ENCODE peak calls at places on chromosome 20, in six cellular contexts. H is mesothelial cell of epicardium; M is naive thymus-derived CD8-positive, alpha-beta T cell; T is RKO; G is K562; V is KG1. Y is an unnamed sample.

GRCh38 chr20:64069614-64070243 is 6.7 kb downstream of the TCEA2 start:
- DNase-seq in H (no peak), M (no peak), T (peak), G (peak), V (no peak), Y (no peak)

GRCh38 chr20:1381753-1382591 is 10.9 kb downstream of the FKBP1A start:
- DNase-seq in H (no peak), M (no peak), T (no peak), G (no peak), V (no peak), Y (no peak)

GRCh38 chr20:44142416-44142815 is 44.6 kb downstream of the JPH2 start:
- DNase-seq in H (no peak), M (no peak), T (no peak), G (no peak), V (no peak), Y (no peak)

GRCh38 chr20:24584538-24585356 is 115.3 kb downstream of the SYNDIG1 start:
- DNase-seq in H (no peak), M (no peak), T (no peak), G (no peak), V (no peak), Y (no peak)

GRCh38 chr20:43750774-43751166 is 24.0 kb upstream of the GTSF1L start:
- DNase-seq in H (no peak), M (no peak), T (no peak), G (no peak), V (no peak), Y (no peak)

GRCh38 chr20:62652051-62652893 is 10.0 kb downstream of the SLCO4A1 start:
- DNase-seq in H (no peak), M (peak), T (peak), G (peak), V (no peak), Y (no peak)

GRCh38 chr20:44684047-44684965 is 30.9 kb upstream of the CCN5 start:
- DNase-seq in H (no peak), M (no peak), T (no peak), G (no peak), V (no peak), Y (no peak)

GRCh38 chr20:25285856-25286798 is 38.2 kb downstream of the PYGB start:
- DNase-seq in H (peak), M (no peak), T (no peak), G (no peak), V (no peak), Y (no peak)

GRCh38 chr20:48846516-48847492 is 19.0 kb upstream of the PREX1 start:
- DNase-seq in H (no peak), M (no peak), T (no peak), G (peak), V (no peak), Y (no peak)

GRCh38 chr20:18831830-18832229 is 18.2 kb downstream of the SCP2D1 start:
- DNase-seq in H (no peak), M (no peak), T (peak), G (no peak), V (no peak), Y (no peak)

GRCh38 chr20:41357424-41358163 is 9.0 kb downstream of the EMILIN3 start:
- DNase-seq in H (no peak), M (no peak), T (no peak), G (no peak), V (no peak), Y (no peak)

GRCh38 chr20:62888406-62888805 is 26.8 kb upstream of the TCFL5 start:
- DNase-seq in H (no peak), M (no peak), T (no peak), G (no peak), V (no peak), Y (no peak)

GRCh38 chr20:35144694-35145093 is 2.4 kb downstream of the EDEM2 start:
- DNase-seq in H (no peak), M (no peak), T (no peak), G (no peak), V (peak), Y (no peak)